ENCODE peak calls at places on chromosomes 13 and 19, in eight cellular contexts. One of them, this sample, is unnamed.

GRCh38 chr19:51440846-51441409 is 17.3 kb downstream of the SIGLEC8 start:
- DNase-seq in pulmonary artery endothelial cell: no peak
- DNase-seq in stimulated activated CD4-positive, alpha-beta T cell treated with anti-CD3 and anti-CD28 coated beads, Interleukin-15, amount 100 ng/mL, for 1 hour: peak
- DNase-seq in foreskin fibroblast: no peak
- DNase-seq in small intestine: no peak
- DNase-seq in stomach: no peak
- DNase-seq in NCI-H345: no peak
- DNase-seq in astrocyte of the hippocampus: no peak
- DNase-seq in this sample: no peak

GRCh38 chr19:734716-735115 is 16.2 kb upstream of the MISP start:
- DNase-seq in pulmonary artery endothelial cell: no peak
- DNase-seq in stimulated activated CD4-positive, alpha-beta T cell treated with anti-CD3 and anti-CD28 coated beads, Interleukin-15, amount 100 ng/mL, for 1 hour: no peak
- DNase-seq in foreskin fibroblast: no peak
- DNase-seq in small intestine: no peak
- DNase-seq in stomach: no peak
- DNase-seq in NCI-H345: no peak
- DNase-seq in astrocyte of the hippocampus: no peak
- DNase-seq in this sample: no peak

GRCh38 chr19:15008308-15008707 is 28.6 kb upstream of the SLC1A6 start:
- DNase-seq in pulmonary artery endothelial cell: no peak
- DNase-seq in stimulated activated CD4-positive, alpha-beta T cell treated with anti-CD3 and anti-CD28 coated beads, Interleukin-15, amount 100 ng/mL, for 1 hour: no peak
- DNase-seq in foreskin fibroblast: no peak
- DNase-seq in small intestine: no peak
- DNase-seq in stomach: no peak
- DNase-seq in NCI-H345: no peak
- DNase-seq in astrocyte of the hippocampus: no peak
- DNase-seq in this sample: no peak

GRCh38 chr19:4523306-4524110 is 5.2 kb upstream of the PLIN4 start:
- DNase-seq in pulmonary artery endothelial cell: peak
- DNase-seq in stimulated activated CD4-positive, alpha-beta T cell treated with anti-CD3 and anti-CD28 coated beads, Interleukin-15, amount 100 ng/mL, for 1 hour: peak
- DNase-seq in foreskin fibroblast: peak
- DNase-seq in small intestine: peak
- DNase-seq in stomach: peak
- DNase-seq in NCI-H345: no peak
- DNase-seq in astrocyte of the hippocampus: peak
- DNase-seq in this sample: no peak

GRCh38 chr13:113121183-113121927 is 1.2 kb upstream of the F10 start:
- DNase-seq in pulmonary artery endothelial cell: no peak
- DNase-seq in stimulated activated CD4-positive, alpha-beta T cell treated with anti-CD3 and anti-CD28 coated beads, Interleukin-15, amount 100 ng/mL, for 1 hour: no peak
- DNase-seq in foreskin fibroblast: no peak
- DNase-seq in small intestine: no peak
- DNase-seq in stomach: no peak
- DNase-seq in NCI-H345: no peak
- DNase-seq in astrocyte of the hippocampus: no peak
- DNase-seq in this sample: no peak

GRCh38 chr13:84844473-84844872 is 954.7 kb downstream of the SLITRK6 start:
- DNase-seq in pulmonary artery endothelial cell: no peak
- DNase-seq in stimulated activated CD4-positive, alpha-beta T cell treated with anti-CD3 and anti-CD28 coated beads, Interleukin-15, amount 100 ng/mL, for 1 hour: no peak
- DNase-seq in foreskin fibroblast: no peak
- DNase-seq in small intestine: no peak
- DNase-seq in stomach: no peak
- DNase-seq in NCI-H345: peak
- DNase-seq in astrocyte of the hippocampus: peak
- DNase-seq in this sample: no peak

GRCh38 chr19:3073159-3073563 is 10.9 kb upstream of the TLE5 start:
- DNase-seq in pulmonary artery endothelial cell: no peak
- DNase-seq in stimulated activated CD4-positive, alpha-beta T cell treated with anti-CD3 and anti-CD28 coated beads, Interleukin-15, amount 100 ng/mL, for 1 hour: no peak
- DNase-seq in foreskin fibroblast: peak
- DNase-seq in small intestine: peak
- DNase-seq in stomach: no peak
- DNase-seq in NCI-H345: peak
- DNase-seq in astrocyte of the hippocampus: peak
- DNase-seq in this sample: no peak

GRCh38 chr19:39941615-39942507 is 7.4 kb upstream of the FCGBP start:
- DNase-seq in pulmonary artery endothelial cell: no peak
- DNase-seq in stimulated activated CD4-positive, alpha-beta T cell treated with anti-CD3 and anti-CD28 coated beads, Interleukin-15, amount 100 ng/mL, for 1 hour: no peak
- DNase-seq in foreskin fibroblast: no peak
- DNase-seq in small intestine: peak
- DNase-seq in stomach: peak
- DNase-seq in NCI-H345: no peak
- DNase-seq in astrocyte of the hippocampus: peak
- DNase-seq in this sample: no peak

GRCh38 chr13:36031490-36031889 is 99.7 kb downstream of the DCLK1 start:
- DNase-seq in pulmonary artery endothelial cell: no peak
- DNase-seq in stimulated activated CD4-positive, alpha-beta T cell treated with anti-CD3 and anti-CD28 coated beads, Interleukin-15, amount 100 ng/mL, for 1 hour: no peak
- DNase-seq in foreskin fibroblast: no peak
- DNase-seq in small intestine: no peak
- DNase-seq in stomach: no peak
- DNase-seq in NCI-H345: no peak
- DNase-seq in astrocyte of the hippocampus: peak
- DNase-seq in this sample: no peak

GRCh38 chr19:13023666-13024065 is 28.4 kb downstream of the NFIX start:
- DNase-seq in pulmonary artery endothelial cell: no peak
- DNase-seq in stimulated activated CD4-positive, alpha-beta T cell treated with anti-CD3 and anti-CD28 coated beads, Interleukin-15, amount 100 ng/mL, for 1 hour: no peak
- DNase-seq in foreskin fibroblast: peak
- DNase-seq in small intestine: no peak
- DNase-seq in stomach: no peak
- DNase-seq in NCI-H345: no peak
- DNase-seq in astrocyte of the hippocampus: peak
- DNase-seq in this sample: no peak

GRCh38 chr13:37715606-37716015 is 117.0 kb upstream of the POSTN start:
- DNase-seq in pulmonary artery endothelial cell: peak
- DNase-seq in stimulated activated CD4-positive, alpha-beta T cell treated with anti-CD3 and anti-CD28 coated beads, Interleukin-15, amount 100 ng/mL, for 1 hour: no peak
- DNase-seq in foreskin fibroblast: peak
- DNase-seq in small intestine: no peak
- DNase-seq in stomach: no peak
- DNase-seq in NCI-H345: no peak
- DNase-seq in astrocyte of the hippocampus: peak
- DNase-seq in this sample: no peak

GRCh38 chr19:42323852-42324654 is 1.4 kb upstream of the MEGF8 start:
- DNase-seq in pulmonary artery endothelial cell: no peak
- DNase-seq in stimulated activated CD4-positive, alpha-beta T cell treated with anti-CD3 and anti-CD28 coated beads, Interleukin-15, amount 100 ng/mL, for 1 hour: no peak
- DNase-seq in foreskin fibroblast: peak
- DNase-seq in small intestine: no peak
- DNase-seq in stomach: no peak
- DNase-seq in NCI-H345: no peak
- DNase-seq in astrocyte of the hippocampus: peak
- DNase-seq in this sample: no peak

GRCh38 chr13:95893861-95894260 is 159.3 kb downstream of the UGGT2 start:
- DNase-seq in pulmonary artery endothelial cell: no peak
- DNase-seq in stimulated activated CD4-positive, alpha-beta T cell treated with anti-CD3 and anti-CD28 coated beads, Interleukin-15, amount 100 ng/mL, for 1 hour: no peak
- DNase-seq in foreskin fibroblast: no peak
- DNase-seq in small intestine: no peak
- DNase-seq in stomach: no peak
- DNase-seq in NCI-H345: no peak
- DNase-seq in astrocyte of the hippocampus: no peak
- DNase-seq in this sample: no peak

GRCh38 chr13:63107163-63107935 is 1691.7 kb upstream of the PCDH20 start:
- DNase-seq in pulmonary artery endothelial cell: no peak
- DNase-seq in stimulated activated CD4-positive, alpha-beta T cell treated with anti-CD3 and anti-CD28 coated beads, Interleukin-15, amount 100 ng/mL, for 1 hour: no peak
- DNase-seq in foreskin fibroblast: no peak
- DNase-seq in small intestine: no peak
- DNase-seq in stomach: no peak
- DNase-seq in NCI-H345: no peak
- DNase-seq in astrocyte of the hippocampus: peak
- DNase-seq in this sample: no peak

GRCh38 chr19:31503211-31503610 is 154.0 kb upstream of the TSHZ3 start:
- DNase-seq in pulmonary artery endothelial cell: no peak
- DNase-seq in stimulated activated CD4-positive, alpha-beta T cell treated with anti-CD3 and anti-CD28 coated beads, Interleukin-15, amount 100 ng/mL, for 1 hour: no peak
- DNase-seq in foreskin fibroblast: no peak
- DNase-seq in small intestine: no peak
- DNase-seq in stomach: no peak
- DNase-seq in NCI-H345: no peak
- DNase-seq in astrocyte of the hippocampus: no peak
- DNase-seq in this sample: peak